ENCODE peak calls at places on chromosomes 4 and X, in four cellular contexts. U is testis, P is tibial nerve, Y is Calu3. S is an unnamed sample.

GRCh38 chr4:185213829-185214228 is 4.4 kb downstream of the SNX25 start:
- DNase-seq in U (no peak), P (no peak), Y (no peak), S (no peak)

GRCh38 chr4:48333587-48333986 is 7.7 kb upstream of the SLAIN2 start:
- DNase-seq in U (no peak), P (no peak), Y (no peak), S (no peak)

GRCh38 chr4:129223955-129224354 is 128.0 kb downstream of the C4orf33 start:
- DNase-seq in U (peak), P (no peak), Y (no peak), S (peak)

GRCh38 chrX:31021537-31021936 is 50.3 kb downstream of the FTHL17 start:
- DNase-seq in U (no peak), P (no peak), Y (no peak), S (no peak)

GRCh38 chr4:79623125-79623905 is 215.3 kb upstream of the GK2 start:
- DNase-seq in U (peak), P (no peak), Y (no peak), S (no peak)

GRCh38 chrX:49191033-49191871 is 5.1 kb upstream of the PRICKLE3 start:
- DNase-seq in U (peak), P (peak), Y (peak), S (peak)

GRCh38 chr4:158998624-158999023 is 104.3 kb upstream of the RAPGEF2 start:
- DNase-seq in U (no peak), P (no peak), Y (no peak), S (peak)

GRCh38 chr4:168515222-168516011 is 18.6 kb downstream of the PALLD start:
- DNase-seq in U (no peak), P (no peak), Y (no peak), S (peak)

GRCh38 chrX:129433945-129434344 is 89.3 kb downstream of the SMARCA1 start:
- DNase-seq in U (no peak), P (no peak), Y (no peak), S (no peak)

GRCh38 chr4:80138556-80139538 is 58.5 kb upstream of the PRDM8 start:
- DNase-seq in U (no peak), P (no peak), Y (no peak), S (peak)

GRCh38 chr4:997375-998071 is 4.3 kb upstream of the SLC26A1 start:
- DNase-seq in U (no peak), P (no peak), Y (no peak), S (no peak)

GRCh38 chrX:26914232-26914631 is 548.9 kb downstream of the PPP4R3C start:
- DNase-seq in U (no peak), P (no peak), Y (no peak), S (no peak)

GRCh38 chrX:136880003-136880451 is 498 bp downstream of the RBMX start:
- DNase-seq in U (peak), P (no peak), Y (peak), S (no peak)

GRCh38 chr4:6546681-6547447 is 28.1 kb upstream of the MAN2B2 start:
- DNase-seq in U (peak), P (no peak), Y (peak), S (peak)

GRCh38 chrX:19156223-19156622 is 34.0 kb upstream of the ADGRG2 start:
- DNase-seq in U (no peak), P (no peak), Y (no peak), S (peak)

GRCh38 chrX:13515181-13515930 is 54.0 kb upstream of the EGFL6 start:
- DNase-seq in U (no peak), P (no peak), Y (no peak), S (no peak)

GRCh38 chrX:42079968-42080367 is 156.6 kb upstream of the CASK start:
- DNase-seq in U (no peak), P (no peak), Y (no peak), S (no peak)

GRCh38 chr4:92047209-92047877 is 256.4 kb upstream of the GRID2 start:
- DNase-seq in U (no peak), P (no peak), Y (no peak), S (peak)

GRCh38 chrX:55008571-55009358 is 8.6 kb downstream of the APEX2 start:
- DNase-seq in U (no peak), P (no peak), Y (no peak), S (peak)

GRCh38 chrX:119790977-119791436 is 423 bp downstream of the RPL39 start:
- DNase-seq in U (peak), P (no peak), Y (peak), S (peak)

GRCh38 chr4:38894340-38894982 is 26.9 kb downstream of the FAM114A1 start:
- DNase-seq in U (no peak), P (no peak), Y (no peak), S (no peak)

GRCh38 chr4:78652282-78652876 is 100.8 kb downstream of the ANXA3 start:
- DNase-seq in U (no peak), P (no peak), Y (no peak), S (peak)

GRCh38 chr4:1411436-1412375 is 5.5 kb upstream of the NKX1-1 start:
- DNase-seq in U (no peak), P (no peak), Y (no peak), S (no peak)

GRCh38 chr4:6775746-6776145 is 6.8 kb upstream of the KIAA0232 start:
- DNase-seq in U (no peak), P (no peak), Y (no peak), S (no peak)

GRCh38 chrX:7055386-7056137 is 92.0 kb upstream of the STS start:
- DNase-seq in U (no peak), P (no peak), Y (peak), S (no peak)

GRCh38 chr4:142091085-142091513 is 454.7 kb downstream of the IL15 start:
- DNase-seq in U (peak), P (no peak), Y (no peak), S (peak)

GRCh38 chrX:108270280-108270679 is 167.9 kb downstream of the COL4A6 start:
- DNase-seq in U (no peak), P (no peak), Y (no peak), S (peak)

GRCh38 chr4:130210871-130211270 is 1114.9 kb downstream of the C4orf33 start:
- DNase-seq in U (no peak), P (no peak), Y (no peak), S (peak)

GRCh38 chrX:23803931-23804381 is 21.0 kb downstream of the SAT1 start:
- DNase-seq in U (peak), P (no peak), Y (peak), S (peak)

GRCh38 chrX:17374619-17375360 is at the start of gene NHS:
- DNase-seq in U (peak), P (peak), Y (peak), S (peak)

GRCh38 chr4:107006218-107006617 is 29.9 kb downstream of the DKK2 start:
- DNase-seq in U (no peak), P (no peak), Y (no peak), S (no peak)

GRCh38 chr4:101981756-101982155 is 191.2 kb downstream of the BANK1 start:
- DNase-seq in U (no peak), P (no peak), Y (peak), S (no peak)

GRCh38 chrX:68416592-68416991 is 16.7 kb downstream of the OPHN1 start:
- DNase-seq in U (no peak), P (no peak), Y (peak), S (peak)

GRCh38 chr4:152045781-152046571 is 285.2 kb upstream of the GATB start:
- DNase-seq in U (peak), P (no peak), Y (peak), S (no peak)

GRCh38 chrX:40406330-40406859 is 174.4 kb upstream of the ATP6AP2 start:
- DNase-seq in U (no peak), P (no peak), Y (no peak), S (no peak)

GRCh38 chrX:44954562-44954961 is 81.6 kb downstream of the KDM6A start:
- DNase-seq in U (no peak), P (no peak), Y (no peak), S (no peak)

GRCh38 chr4:2333916-2334644 is 72.2 kb upstream of the MXD4 start:
- DNase-seq in U (no peak), P (no peak), Y (no peak), S (no peak)

GRCh38 chr4:188374870-188375269 is 235.6 kb downstream of the TRIML1 start:
- DNase-seq in U (no peak), P (no peak), Y (no peak), S (no peak)

GRCh38 chrX:47047989-47048388 is 30.3 kb upstream of the RGN start:
- DNase-seq in U (no peak), P (no peak), Y (no peak), S (no peak)

DNA sequence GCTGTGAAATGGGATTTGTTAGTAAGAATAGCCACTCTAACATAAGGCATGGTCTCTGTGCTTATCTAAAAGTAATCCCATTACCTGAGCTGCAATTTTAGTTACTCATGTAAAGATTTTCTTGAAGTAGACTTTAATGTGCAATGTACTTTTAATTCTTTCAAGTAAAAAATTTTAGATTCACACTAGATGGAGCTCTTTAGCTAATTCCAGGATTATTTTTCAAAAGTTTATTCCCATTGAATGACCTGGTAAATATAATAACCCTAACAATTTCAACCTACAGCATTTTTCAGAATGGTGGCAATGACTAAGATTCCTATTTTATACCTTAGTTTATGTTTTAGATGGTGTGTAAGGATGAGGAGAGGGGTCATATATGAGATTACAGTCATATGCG is 18.1 kb downstream of the USP38 start:
- DNase-seq in U (no peak), P (no peak), Y (no peak), S (peak)
- TF ChIP-seq CTCF in U (no peak), P (no peak), Y (no peak), S (peak)

GRCh38 chr4:83040269-83040668 is 5.3 kb downstream of the COPS4 start:
- DNase-seq in U (no peak), P (no peak), Y (no peak), S (no peak)

GRCh38 chr4:83028976-83029375 is 6.0 kb upstream of the COPS4 start:
- DNase-seq in U (no peak), P (no peak), Y (no peak), S (no peak)

GRCh38 chr4:83036991-83037390 is 2.0 kb downstream of the COPS4 start:
- DNase-seq in U (no peak), P (no peak), Y (no peak), S (no peak)

GRCh38 chr4:83029688-83030087 is 5.3 kb upstream of the COPS4 start:
- DNase-seq in U (no peak), P (no peak), Y (no peak), S (no peak)

GRCh38 chr4:83034630-83035494 is at the start of gene COPS4:
- DNase-seq in U (peak), P (peak), Y (peak), S (peak)
- TF ChIP-seq CTCF in U (peak), P (peak), Y (no peak), S (no peak)

DNA sequence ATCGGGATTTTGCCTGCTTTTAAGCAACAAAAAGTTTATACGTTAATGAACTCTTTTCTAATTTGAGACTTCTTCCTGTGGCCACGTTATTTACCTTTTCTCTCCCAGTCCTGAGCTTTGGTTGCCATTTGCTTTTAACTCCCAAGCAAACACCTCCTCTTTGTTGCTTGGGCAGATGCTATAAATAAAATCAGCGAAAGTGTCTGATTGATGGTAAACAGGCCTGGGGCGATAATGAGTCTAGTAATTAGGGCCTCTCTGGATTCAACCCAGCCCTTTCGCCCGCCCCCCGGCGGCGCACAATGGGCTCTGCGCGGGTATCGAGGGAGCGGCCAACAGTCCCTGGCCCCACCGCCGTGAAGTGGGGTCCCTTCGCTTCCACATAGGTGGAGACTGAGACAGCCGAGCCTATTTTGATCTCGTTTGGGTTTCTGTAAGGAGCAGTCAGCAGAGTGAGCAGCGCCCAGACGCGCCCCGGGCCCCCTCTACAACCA is 791 bp downstream of the CLGN start:
- DNase-seq in U (peak), P (no peak), Y (peak), S (no peak)
- TF ChIP-seq CTCF in U (no peak), P (no peak), Y (no peak), S (no peak)

DNA sequence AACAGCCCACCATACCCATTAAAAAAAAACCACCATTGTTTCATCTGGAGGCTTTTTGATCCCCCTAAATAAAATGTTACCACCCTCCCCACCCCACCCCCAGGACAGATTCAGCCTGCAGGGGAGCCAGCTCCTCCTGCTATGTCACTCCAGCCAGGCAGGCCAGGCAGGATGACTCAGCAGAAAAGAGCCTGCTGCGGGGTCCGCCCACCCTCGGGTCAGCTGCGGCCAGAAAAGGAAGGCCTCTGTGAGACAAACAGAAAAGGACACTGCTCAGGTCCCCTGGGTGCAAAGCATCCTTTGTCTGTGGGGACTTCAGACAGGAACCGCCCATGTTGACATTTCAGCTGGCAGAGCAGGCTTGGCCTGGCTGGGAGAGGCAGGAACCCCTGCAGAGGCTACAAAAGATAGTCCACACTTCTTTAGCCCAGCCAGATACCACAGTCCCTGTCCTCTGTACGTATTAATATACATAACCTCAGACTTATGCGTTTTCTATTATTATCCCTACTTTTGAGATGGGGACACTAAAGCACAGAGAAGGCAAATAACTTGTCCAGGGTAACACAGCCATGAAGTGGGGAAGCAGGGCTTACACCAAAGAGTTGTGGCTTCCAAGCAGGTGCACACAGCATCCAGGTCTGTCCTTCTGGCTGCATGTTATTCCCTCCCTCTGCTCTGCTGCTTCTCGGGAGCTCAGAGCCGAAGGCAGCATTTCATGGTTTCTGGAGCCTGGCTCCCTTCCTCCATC is 147.7 kb downstream of the CPEB2 start:
- DNase-seq in U (peak), P (peak), Y (peak), S (peak)
- TF ChIP-seq CTCF in U (no peak), P (no peak), Y (no peak), S (no peak)

GRCh38 chrX:118534716-118535493 is 39.3 kb downstream of the DOCK11 start:
- DNase-seq in U (no peak), P (no peak), Y (no peak), S (no peak)

GRCh38 chrX:118540342-118540741 is 44.7 kb downstream of the DOCK11 start:
- DNase-seq in U (no peak), P (no peak), Y (no peak), S (no peak)

GRCh38 chrX:118541482-118541881 is 45.9 kb downstream of the DOCK11 start:
- DNase-seq in U (no peak), P (no peak), Y (no peak), S (no peak)

GRCh38 chrX:118536204-118536603 is 40.6 kb downstream of the DOCK11 start:
- DNase-seq in U (no peak), P (no peak), Y (no peak), S (no peak)

DNA sequence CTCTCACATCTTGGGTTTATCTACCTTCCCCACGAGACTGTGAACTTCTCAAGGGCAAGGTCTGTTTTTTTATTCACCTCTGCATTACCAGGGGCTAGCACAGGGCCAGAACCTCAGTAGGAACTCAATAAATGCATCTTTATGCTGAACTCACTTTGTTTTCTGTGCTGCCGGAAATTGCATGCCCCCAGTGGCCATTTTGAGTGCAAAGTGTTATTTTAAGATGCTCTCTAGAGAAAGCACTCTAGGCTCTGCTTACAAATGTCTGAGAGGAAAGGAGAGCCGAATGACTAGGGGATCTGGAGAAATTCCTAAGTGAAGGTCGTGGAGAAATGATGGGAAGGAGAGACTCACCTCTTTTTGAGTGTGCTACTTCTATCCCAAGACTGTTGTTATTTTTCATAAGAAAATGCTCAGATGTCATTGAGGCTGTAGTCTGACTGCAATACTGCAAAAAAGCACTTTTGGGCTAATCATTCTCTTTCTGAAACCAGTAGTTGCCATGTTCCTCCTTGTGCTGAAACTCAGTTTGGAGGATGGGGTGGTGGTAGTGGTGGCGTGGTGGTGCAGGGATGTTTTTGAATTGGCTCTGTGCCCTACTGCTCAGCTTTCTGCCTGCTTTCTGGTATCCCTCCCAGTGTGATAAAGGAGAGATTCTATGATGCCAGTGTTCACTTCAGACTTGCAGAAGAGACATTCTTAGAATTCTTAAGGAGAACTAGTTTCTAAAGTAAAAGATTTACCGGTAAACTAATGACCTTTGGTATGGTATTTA is 41.3 kb downstream of the DOCK11 start:
- DNase-seq in U (no peak), P (no peak), Y (peak), S (peak)
- TF ChIP-seq CTCF in U (peak), P (peak), Y (no peak), S (peak)